ENCODE peak calls at places on chromosomes 3 and 15, in four cellular contexts. E, H, Y and M are unnamed samples.

GRCh38 chr3:39192490-39193092 is at the start of gene XIRP1:
- DNase-seq in E (no peak), H (no peak), Y (no peak), M (no peak)

GRCh38 chr3:144032531-144033234 is 61.1 kb downstream of the DIPK2A start:
- DNase-seq in Y (no peak), H (no peak), E (no peak), M (no peak)

GRCh38 chr3:71129611-71130515 is 453.7 kb downstream of the FOXP1 start:
- DNase-seq in H (no peak), Y (no peak), E (no peak), M (no peak)

GRCh38 chr15:45486317-45486716 is 36.2 kb downstream of the SLC30A4 start:
- DNase-seq in H (no peak), E (no peak), Y (no peak), M (no peak)

GRCh38 chr3:89577517-89578252 is 470.3 kb downstream of the EPHA3 start:
- DNase-seq in H (no peak), Y (no peak), E (peak; percentile 16), M (no peak)

GRCh38 chr3:66555214-66555844 is 54.5 kb upstream of the LRIG1 start:
- DNase-seq in E (no peak), H (no peak), Y (no peak), M (no peak)

GRCh38 chr15:68209735-68210408 is 4.7 kb upstream of the CALML4 start:
- DNase-seq in E (no peak), H (no peak), Y (no peak), M (no peak)

GRCh38 chr3:19543212-19543841 is 390.7 kb downstream of the EFHB start:
- DNase-seq in H (no peak), Y (no peak), E (peak; percentile 15), M (no peak)

GRCh38 chr15:64560998-64561397 is 100.6 kb downstream of the ZNF609 start:
- DNase-seq in H (no peak), Y (no peak), E (no peak), M (no peak)

GRCh38 chr15:83210619-83211018 is 3.0 kb upstream of the HDGFL3 start:
- DNase-seq in H (no peak), E (no peak), Y (no peak), M (no peak)

GRCh38 chr3:129892486-129892856 is 1.0 kb downstream of the TMCC1 start:
- DNase-seq in Y (no peak), H (no peak), E (no peak), M (no peak)

GRCh38 chr15:60381148-60381788 is 16.5 kb downstream of the ANXA2 start:
- DNase-seq in H (no peak), Y (no peak), E (no peak), M (no peak)

GRCh38 chr15:64961013-64961412 is 28.7 kb downstream of the SPG21 start:
- DNase-seq in E (no peak), H (no peak), Y (no peak), M (no peak)

GRCh38 chr15:38145671-38146111 is 106.9 kb upstream of the SPRED1 start:
- DNase-seq in H (no peak), E (peak; percentile 37), Y (no peak), M (no peak)

GRCh38 chr3:99781761-99782160 is 35.9 kb upstream of the CMSS1 start:
- DNase-seq in Y (no peak), E (no peak), H (no peak), M (no peak)

GRCh38 chr3:51375571-51375970 is 9.5 kb upstream of the MANF start:
- DNase-seq in Y (no peak), H (no peak), E (no peak), M (no peak)

GRCh38 chr3:61537366-61537765 is 24.0 kb upstream of the PTPRG start:
- DNase-seq in E (peak; percentile 17), Y (no peak), H (no peak), M (no peak)

DNA sequence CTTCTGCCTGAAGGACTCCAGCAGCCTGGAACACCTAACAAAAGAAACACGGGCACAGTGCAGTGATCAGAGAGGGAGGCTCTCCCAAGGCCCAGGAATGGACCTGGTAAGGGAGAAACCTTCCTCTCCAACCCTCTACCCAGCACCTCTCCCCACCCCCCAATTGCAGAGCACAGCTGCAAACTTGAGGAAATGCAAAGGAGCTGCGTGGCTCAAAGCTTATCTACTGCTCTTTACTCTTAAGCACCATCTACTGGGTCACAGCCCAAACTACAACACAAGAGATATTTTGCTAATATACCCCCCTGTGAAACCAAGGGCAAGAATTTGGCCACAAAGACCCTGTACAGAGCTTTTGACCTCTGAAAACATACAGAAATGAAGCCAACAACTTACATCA is 328.3 kb downstream of the OXSM start:
- DNase-seq in E (no peak), Y (no peak), H (no peak), M (no peak)
- TF ChIP-seq CTCF in E (no peak), Y (no peak), H (no peak), M (peak; percentile 19)

DNA sequence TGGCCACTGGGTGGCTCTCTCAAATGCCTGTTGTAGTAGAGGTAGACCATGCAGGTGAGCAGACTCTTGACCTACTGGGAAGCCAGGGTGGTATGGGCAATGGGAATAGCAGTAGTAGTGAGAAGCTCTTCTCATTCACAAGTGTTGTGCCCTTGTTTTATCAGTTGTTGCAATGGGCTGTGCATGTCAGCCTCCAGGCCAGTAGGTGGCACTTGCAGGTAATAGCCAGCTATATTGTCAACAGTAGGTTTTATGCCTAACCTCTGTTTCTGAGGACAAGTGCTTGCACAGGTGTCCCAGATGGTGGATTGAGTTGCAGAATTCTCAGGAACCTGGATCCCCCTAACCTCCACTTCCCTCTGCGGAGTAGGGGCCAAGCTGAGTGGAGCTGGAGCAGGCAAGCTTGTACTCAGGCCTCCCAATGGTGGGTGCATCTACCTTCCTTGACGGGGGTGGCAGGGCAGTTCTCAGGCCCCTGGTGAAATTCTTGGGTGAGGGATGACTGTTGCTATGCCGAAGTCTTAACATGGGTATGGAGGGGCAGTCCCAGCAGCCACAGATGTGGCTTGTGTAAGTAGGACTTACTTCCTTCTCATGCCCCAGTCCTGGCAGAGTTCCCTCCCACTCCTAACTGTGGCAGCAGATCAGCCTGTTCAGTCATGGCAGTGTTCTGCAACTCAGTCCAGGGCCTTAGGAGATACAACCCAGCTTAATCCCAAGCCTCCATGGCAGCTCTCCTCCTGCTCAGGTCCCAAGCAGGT is 104.3 kb downstream of the NEO1 start:
- DNase-seq in H (no peak), Y (no peak), E (no peak), M (no peak)
- TF ChIP-seq CTCF in H (no peak), Y (no peak), E (no peak), M (no peak)

GRCh38 chr15:56244237-56244810 is 645 bp upstream of the RFX7 start:
- DNase-seq in Y (no peak), H (peak; percentile 23), E (peak; percentile 41), M (peak; percentile 10)

GRCh38 chr15:56243117-56243773 is 434 bp downstream of the RFX7 start:
- DNase-seq in H (no peak), Y (no peak), E (peak; percentile 63), M (peak; percentile 39)

GRCh38 chr15:56244811-56245576 is 1.3 kb upstream of the RFX7 start:
- DNase-seq in Y (no peak), H (no peak), E (peak; percentile 18), M (no peak)

GRCh38 chr15:56242576-56243116 is 1.0 kb downstream of the RFX7 start:
- DNase-seq in Y (no peak), E (no peak), H (no peak), M (no peak)

DNA sequence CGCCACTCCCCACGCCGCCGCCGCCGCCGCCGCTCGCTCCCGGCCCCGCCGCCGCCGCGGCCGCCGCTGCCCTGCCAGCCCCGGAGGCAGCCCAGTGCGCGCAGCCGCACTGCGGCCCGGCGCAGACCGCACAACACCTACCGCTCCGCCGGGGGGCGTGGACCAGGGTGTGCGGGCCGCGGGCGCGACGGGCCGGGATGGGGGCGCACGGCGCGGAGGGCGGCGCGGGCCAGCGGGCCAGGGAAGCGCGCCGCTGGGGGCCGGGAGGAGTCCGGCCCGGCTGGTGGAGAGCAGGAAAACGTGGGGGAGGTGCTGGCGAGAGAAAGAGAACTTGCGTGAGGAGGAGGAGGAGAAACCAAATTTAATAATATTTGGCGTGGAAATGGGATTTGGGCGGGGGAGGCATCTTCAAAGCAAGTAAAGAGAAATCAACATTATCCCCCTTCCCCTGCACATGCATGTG is at the start of gene RFX7:
- DNase-seq in H (peak; percentile 26), E (peak; percentile 88), Y (peak; percentile 50), M (peak; percentile 84)
- TF ChIP-seq CTCF in H (no peak), E (no peak), Y (peak; percentile 28), M (no peak)

GRCh38 chr3:23900744-23901143 is 16.0 kb downstream of the NKIRAS1 start:
- DNase-seq in H (no peak), E (no peak), Y (no peak), M (no peak)
- TF ChIP-seq CTCF in H (peak; percentile 28), E (no peak), Y (no peak), M (no peak)